ENCODE peak calls at places on chromosomes 13 and 19, in five cellular contexts. U, I, G, V and X are unnamed samples.

GRCh38 chr19:5006201-5006600 is 37.3 kb downstream of the KDM4B start:
- DNase-seq in V (no peak), U (no peak), G (peak), I (no peak), X (no peak)

GRCh38 chr13:43848250-43848649 is 31.3 kb downstream of the CCDC122 start:
- DNase-seq in V (no peak), I (no peak), G (peak), U (no peak), X (no peak)

GRCh38 chr19:54654447-54655321 is 8.1 kb upstream of the LILRB4 start:
- DNase-seq in V (no peak), G (no peak), U (peak), I (no peak), X (no peak)

GRCh38 chr19:44580366-44580895 is 32.9 kb upstream of the IGSF23 start:
- DNase-seq in I (peak), U (no peak), G (no peak), V (no peak), X (no peak)

GRCh38 chr13:108342369-108343289 is 73.1 kb downstream of the TNFSF13B start:
- DNase-seq in V (no peak), U (peak), I (no peak), G (peak), X (no peak)

GRCh38 chr19:56838930-56839664 is 1.4 kb downstream of the PEG3 start:
- DNase-seq in U (no peak), G (no peak), V (no peak), I (peak), X (peak)

GRCh38 chr19:56958428-56958827 is 117.9 kb upstream of the PEG3 start:
- DNase-seq in V (no peak), G (no peak), U (no peak), I (no peak), X (no peak)

GRCh38 chr19:47022140-47022536 is 2.5 kb downstream of the NPAS1 start:
- DNase-seq in V (no peak), I (no peak), G (no peak), U (no peak), X (no peak)

GRCh38 chr13:49652691-49653305 is 24.5 kb downstream of the ARL11 start:
- DNase-seq in U (peak), I (no peak), G (peak), V (no peak), X (peak)

GRCh38 chr19:16022681-16023557 is 53.4 kb upstream of the TPM4 start:
- DNase-seq in G (no peak), U (no peak), I (no peak), V (no peak), X (no peak)